ENCODE peak calls at places on chromosomes 5 and 9, in eight cellular contexts. A is right lobe of liver; E is CD8-positive, alpha-beta memory T cell; Q is psoas muscle; T is gastrocnemius medialis; I is GM23248; S is fibroblast of lung; V is CD4-positive, alpha-beta T cell. R is an unnamed sample.

GRCh38 chr9:126857261-126857960 is 3.0 kb upstream of the ZBTB34 start:
- DNase-seq in V (no peak), I (no peak), T (no peak), E (no peak), Q (no peak), A (no peak), S (no peak), R (no peak)

GRCh38 chr5:180636403-180637075 is 12.9 kb downstream of the FLT4 start:
- DNase-seq in E (no peak), S (no peak), I (peak; percentile 17), Q (peak; percentile 14), V (no peak), A (peak; percentile 49), T (no peak), R (no peak)

GRCh38 chr5:91357806-91358205 is 25.3 kb downstream of the ARRDC3 start:
- DNase-seq in S (no peak), V (no peak), I (no peak), Q (no peak), A (no peak), E (no peak), T (no peak), R (no peak)

GRCh38 chr9:93126825-93127368 is 7.2 kb downstream of the NINJ1 start:
- DNase-seq in E (no peak), S (no peak), I (no peak), A (peak; percentile 57), Q (no peak), T (peak; percentile 15), V (no peak), R (no peak)

GRCh38 chr5:35404701-35405100 is 174.4 kb upstream of the PRLR start:
- DNase-seq in Q (no peak), V (no peak), A (no peak), E (no peak), I (no peak), S (no peak), T (no peak), R (no peak)

GRCh38 chr9:125427556-125427955 is 165.9 kb downstream of the GAPVD1 start:
- DNase-seq in E (no peak), Q (no peak), T (no peak), A (no peak), V (no peak), I (no peak), S (no peak), R (no peak)

GRCh38 chr5:180611140-180611850 is 20.0 kb upstream of the SCGB3A1 start:
- DNase-seq in A (no peak), T (no peak), V (no peak), I (no peak), S (no peak), Q (no peak), E (no peak), R (no peak)

GRCh38 chr5:179623906-179624741 is 653 bp upstream of the HNRNPH1 start:
- DNase-seq in V (no peak), S (peak; percentile 85), I (peak; percentile 93), Q (no peak), T (peak; percentile 31), E (peak; percentile 36), A (no peak), R (peak; percentile 38)

GRCh38 chr5:82614706-82615105 is 336.6 kb upstream of the RPS23 start:
- DNase-seq in E (no peak), V (no peak), I (no peak), S (no peak), A (no peak), T (no peak), Q (no peak), R (no peak)

GRCh38 chr5:172007795-172008465 is 1.5 kb upstream of the FBXW11 start:
- DNase-seq in I (peak; percentile 70), T (no peak), Q (no peak), S (peak; percentile 23), A (no peak), V (no peak), E (no peak), R (no peak)

GRCh38 chr9:76576344-76576743 is 117.4 kb downstream of the GCNT1 start:
- DNase-seq in Q (no peak), A (no peak), S (peak; percentile 70), I (peak; percentile 85), V (no peak), E (peak; percentile 63), T (peak; percentile 26), R (no peak)

GRCh38 chr9:123438821-123439220 is 82.8 kb downstream of the CRB2 start:
- DNase-seq in S (no peak), I (no peak), T (no peak), E (no peak), A (no peak), V (no peak), Q (no peak), R (no peak)

GRCh38 chr5:92144824-92145223 is 761.7 kb upstream of the ARRDC3 start:
- DNase-seq in T (no peak), A (no peak), I (no peak), V (no peak), E (no peak), Q (no peak), S (no peak), R (no peak)

GRCh38 chr5:45093377-45093776 is 284.6 kb downstream of the MRPS30 start:
- DNase-seq in S (no peak), A (no peak), Q (no peak), I (no peak), E (no peak), T (no peak), V (no peak), R (no peak)

GRCh38 chr5:91983869-91984268 is 600.8 kb upstream of the ARRDC3 start:
- DNase-seq in T (no peak), S (no peak), E (no peak), I (no peak), V (no peak), Q (no peak), A (no peak), R (no peak)

GRCh38 chr5:57176350-57176857 is 2.5 kb downstream of the GPBP1 start:
- DNase-seq in I (peak; percentile 92), Q (no peak), T (no peak), E (no peak), V (no peak), A (no peak), S (peak; percentile 89), R (no peak)

GRCh38 chr5:103667068-103667467 is 104.5 kb upstream of the NUDT12 start:
- DNase-seq in V (no peak), Q (no peak), A (no peak), T (no peak), I (peak; percentile 3), E (no peak), S (peak; percentile 34), R (no peak)

GRCh38 chr5:158387499-158387898 is 528.6 kb upstream of the CLINT1 start:
- DNase-seq in E (no peak), S (no peak), V (no peak), A (no peak), Q (no peak), T (no peak), I (no peak), R (no peak)

GRCh38 chr5:158388018-158388417 is 529.1 kb upstream of the CLINT1 start:
- DNase-seq in S (no peak), Q (no peak), T (no peak), I (no peak), A (no peak), E (no peak), V (no peak), R (no peak)

GRCh38 chr5:158383485-158383884 is 524.5 kb upstream of the CLINT1 start:
- DNase-seq in V (no peak), E (no peak), Q (no peak), T (no peak), A (no peak), I (no peak), S (no peak), R (no peak)

GRCh38 chr5:158384535-158385421 is 525.8 kb upstream of the CLINT1 start:
- DNase-seq in S (peak; percentile 97), E (no peak), T (no peak), A (no peak), Q (peak; percentile 22), I (peak; percentile 97), V (no peak), R (no peak)

GRCh38 chr5:158385982-158386381 is 527.0 kb upstream of the CLINT1 start:
- DNase-seq in A (no peak), E (no peak), V (no peak), Q (no peak), T (no peak), S (no peak), I (no peak), R (no peak)
- H3K27me3 ChIP-seq in A (no peaks in the 10 kb centered on the region), E (no peaks in the 10 kb centered on the region), V (no peaks in the 10 kb centered on the region), Q (no peaks in the 10 kb centered on the region), T (no peaks in the 10 kb centered on the region), S (no peaks in the 10 kb centered on the region), I (no peaks in the 10 kb centered on the region), R (no peaks in the 10 kb centered on the region)

GRCh38 chr9:1048853-1049252 is 1.3 kb upstream of the DMRT2 start:
- DNase-seq in A (no peak), T (no peak), Q (no peak), E (no peak), I (no peak), V (no peak), S (no peak), R (peak; percentile 54)

GRCh38 chr9:1047605-1048235 is 2.4 kb upstream of the DMRT2 start:
- DNase-seq in A (no peak), V (no peak), T (no peak), E (no peak), S (peak; percentile 21), I (peak; percentile 50), Q (peak; percentile 55), R (peak; percentile 84)

GRCh38 chr9:1050125-1050895 is at the start of gene DMRT2:
- DNase-seq in A (peak; percentile 84), S (peak; percentile 25), I (peak; percentile 16), Q (peak; percentile 95), T (peak; percentile 93), V (no peak), E (no peak), R (peak; percentile 96)

GRCh38 chr9:1051286-1052118 is 1.3 kb downstream of the DMRT2 start:
- DNase-seq in V (no peak), E (no peak), Q (peak; percentile 47), T (peak; percentile 36), S (no peak), A (peak; percentile 67), I (peak; percentile 50), R (peak; percentile 72)

GRCh38 chr9:1049641-1050040 is 516 bp upstream of the DMRT2 start:
- DNase-seq in I (no peak), V (no peak), A (no peak), S (no peak), E (no peak), Q (no peak), T (no peak), R (peak; percentile 64)
- H3K27me3 ChIP-seq in I (peaks cover 6% of the 10 kb centered on the region), V (peaks cover 94% of the 10 kb centered on the region), A (peaks cover 70% of the 10 kb centered on the region), S (peaks cover 26% of the 10 kb centered on the region), E (peaks cover 63% of the 10 kb centered on the region), Q (peaks cover 11% of the 10 kb centered on the region), T (peaks cover 81% of the 10 kb centered on the region), R (peaks cover 66% of the 10 kb centered on the region)

GRCh38 chr9:29214162-29214520 is 1640.9 kb upstream of the C9orf72 start:
- DNase-seq in E (no peak), I (no peak), T (no peak), Q (no peak), V (no peak), S (no peak), A (no peak), R (no peak)
- H3K27me3 ChIP-seq in E (peaks cover 8% of the 10 kb centered on the region), I (peaks cover 61% of the 10 kb centered on the region), T (peaks cover 58% of the 10 kb centered on the region), Q (peaks cover 18% of the 10 kb centered on the region), V (peaks cover 50% of the 10 kb centered on the region), S (peaks cover 5% of the 10 kb centered on the region), A (peaks cover 34% of the 10 kb centered on the region), R (peaks cover 41% of the 10 kb centered on the region)

DNA sequence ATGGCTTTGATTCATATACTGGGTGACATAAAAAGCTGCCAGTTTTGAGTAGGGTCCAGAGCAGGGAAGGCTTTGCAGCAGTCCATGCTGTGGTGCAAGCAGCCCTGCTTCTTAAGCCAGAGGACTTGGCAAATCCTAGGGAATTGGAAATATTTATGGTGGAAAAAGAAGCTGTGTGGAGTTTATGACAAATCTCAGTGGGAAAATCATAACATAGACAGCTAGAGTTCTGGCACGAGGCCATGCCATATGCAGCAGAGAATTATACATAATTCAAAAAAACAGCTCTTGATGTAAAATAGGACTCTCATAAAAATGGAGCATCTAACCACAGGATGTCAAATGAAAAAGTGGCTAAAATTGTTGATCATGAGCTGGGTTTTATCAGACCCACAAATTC is 536.3 kb downstream of the RASEF start:
- DNase-seq in E (no peak), Q (no peak), T (no peak), I (no peak), A (no peak), S (peak; percentile 17), V (no peak), R (no peak)
- H3K27me3 ChIP-seq in E (no peaks in the 10 kb centered on the region), Q (no peaks in the 10 kb centered on the region), T (no peaks in the 10 kb centered on the region), I (no peaks in the 10 kb centered on the region), A (no peaks in the 10 kb centered on the region), S (no peaks in the 10 kb centered on the region), V (no peaks in the 10 kb centered on the region), R (no peaks in the 10 kb centered on the region)